ENCODE peak calls at places on chromosome 18, in ten cellular contexts. R is skeletal muscle cell, F is Karpas-422, E is tibial artery, Z is AG04450, Q is endothelial cell, O is NCI-H2081 treated with DMSO at 0.1 percent for 48 hours, Y is nucleus accumbens, B is H9, W is KBM-7. U is an unnamed sample.

GRCh38 chr18:60555629-60556028 is 183.1 kb upstream of the MC4R start:
- DNase-seq in R (no peak), F (peak), E (no peak), Z (no peak), Q (no peak), O (no peak), Y (no peak), B (no peak), W (no peak), U (no peak)

GRCh38 chr18:44997139-44997538 is 316.5 kb downstream of the SETBP1 start:
- DNase-seq in R (no peak), F (no peak), E (no peak), Z (no peak), Q (no peak), O (no peak), Y (no peak), B (no peak), W (no peak), U (no peak)

GRCh38 chr18:4016391-4017049 is 438.6 kb downstream of the DLGAP1 start:
- DNase-seq in R (no peak), F (no peak), E (no peak), Z (no peak), Q (no peak), O (no peak), Y (no peak), B (peak), W (no peak), U (no peak)

GRCh38 chr18:23106575-23106974 is 28.7 kb upstream of the CABLES1 start:
- DNase-seq in R (peak), F (no peak), E (peak), Z (peak), Q (no peak), O (no peak), Y (no peak), B (no peak), W (peak), U (no peak)

GRCh38 chr18:13137939-13138821 is 80.4 kb upstream of the LDLRAD4 start:
- DNase-seq in R (no peak), F (peak), E (peak), Z (no peak), Q (no peak), O (no peak), Y (no peak), B (no peak), W (peak), U (no peak)

GRCh38 chr18:61546598-61546997 is 213.4 kb downstream of the CDH20 start:
- DNase-seq in R (peak), F (no peak), E (no peak), Z (peak), Q (no peak), O (no peak), Y (no peak), B (no peak), W (no peak), U (no peak)

GRCh38 chr18:23584019-23584970 is 2.0 kb downstream of the NPC1 start:
- DNase-seq in R (no peak), F (no peak), E (no peak), Z (no peak), Q (no peak), O (no peak), Y (no peak), B (no peak), W (peak), U (no peak)

GRCh38 chr18:61929881-61930640 is 37.3 kb upstream of the RNF152 start:
- DNase-seq in R (no peak), F (no peak), E (no peak), Z (no peak), Q (no peak), O (peak), Y (no peak), B (no peak), W (no peak), U (no peak)

GRCh38 chr18:62637807-62638687 is 77.3 kb upstream of the PHLPP1 start:
- DNase-seq in R (no peak), F (peak), E (no peak), Z (no peak), Q (peak), O (no peak), Y (no peak), B (peak), W (peak), U (peak)

GRCh38 chr18:79333046-79333445 is 62.7 kb upstream of the NFATC1 start:
- DNase-seq in R (no peak), F (no peak), E (no peak), Z (no peak), Q (no peak), O (no peak), Y (no peak), B (no peak), W (no peak), U (no peak)

GRCh38 chr18:56508637-56509036 is 129.8 kb downstream of the TXNL1 start:
- DNase-seq in R (no peak), F (no peak), E (no peak), Z (no peak), Q (no peak), O (no peak), Y (no peak), B (no peak), W (no peak), U (no peak)

GRCh38 chr18:68438983-68439382 is 275.9 kb downstream of the TMX3 start:
- DNase-seq in R (peak), F (no peak), E (no peak), Z (no peak), Q (no peak), O (no peak), Y (no peak), B (no peak), W (no peak), U (no peak)

GRCh38 chr18:76821875-76822509 is 365 bp upstream of the ZNF236 start:
- DNase-seq in R (no peak), F (peak), E (peak), Z (no peak), Q (peak), O (no peak), Y (no peak), B (no peak), W (peak), U (peak)

GRCh38 chr18:51655327-51655698 is 457.8 kb upstream of the MEX3C start:
- DNase-seq in R (no peak), F (no peak), E (no peak), Z (no peak), Q (no peak), O (no peak), Y (no peak), B (no peak), W (no peak), U (no peak)

GRCh38 chr18:46509530-46509929 is 147.5 kb downstream of the LOXHD1 start:
- DNase-seq in R (no peak), F (no peak), E (no peak), Z (no peak), Q (no peak), O (no peak), Y (no peak), B (no peak), W (no peak), U (no peak)

GRCh38 chr18:32761231-32761785 is 11.5 kb downstream of the KLHL14 start:
- DNase-seq in R (no peak), F (peak), E (no peak), Z (no peak), Q (no peak), O (no peak), Y (no peak), B (no peak), W (no peak), U (no peak)

GRCh38 chr18:68083131-68083530 is 566.6 kb upstream of the DSEL start:
- DNase-seq in R (peak), F (no peak), E (no peak), Z (peak), Q (no peak), O (no peak), Y (no peak), B (no peak), W (no peak), U (no peak)

GRCh38 chr18:46596119-46596518 is 60.9 kb downstream of the LOXHD1 start:
- DNase-seq in R (no peak), F (no peak), E (no peak), Z (no peak), Q (no peak), O (no peak), Y (no peak), B (no peak), W (peak), U (no peak)

GRCh38 chr18:68262697-68263293 is 452.1 kb downstream of the TMX3 start:
- DNase-seq in R (peak), F (no peak), E (no peak), Z (peak), Q (no peak), O (no peak), Y (no peak), B (no peak), W (no peak), U (no peak)

GRCh38 chr18:26821181-26821580 is 44.3 kb downstream of the AQP4 start:
- DNase-seq in R (no peak), F (no peak), E (no peak), Z (no peak), Q (no peak), O (no peak), Y (no peak), B (no peak), W (no peak), U (peak)

GRCh38 chr18:48583568-48583967 is 44.7 kb downstream of the CTIF start:
- DNase-seq in R (no peak), F (no peak), E (no peak), Z (no peak), Q (no peak), O (no peak), Y (no peak), B (no peak), W (no peak), U (no peak)

GRCh38 chr18:60019463-60019840 is 119.7 kb downstream of the PMAIP1 start:
- DNase-seq in R (no peak), F (no peak), E (no peak), Z (peak), Q (no peak), O (no peak), Y (no peak), B (no peak), W (no peak), U (no peak)

GRCh38 chr18:41197967-41198366 is 757.1 kb upstream of the PIK3C3 start:
- DNase-seq in R (no peak), F (no peak), E (no peak), Z (no peak), Q (no peak), O (no peak), Y (no peak), B (no peak), W (no peak), U (no peak)

GRCh38 chr18:49944681-49945080 is 131.3 kb upstream of the ACAA2 start:
- DNase-seq in R (no peak), F (no peak), E (no peak), Z (no peak), Q (no peak), O (no peak), Y (no peak), B (peak), W (no peak), U (peak)

GRCh38 chr18:75478996-75479870 is 51.7 kb upstream of the SMIM21 start:
- DNase-seq in R (no peak), F (peak), E (no peak), Z (no peak), Q (no peak), O (peak), Y (no peak), B (no peak), W (peak), U (peak)

GRCh38 chr18:62625019-62625418 is 90.3 kb upstream of the PHLPP1 start:
- DNase-seq in R (no peak), F (no peak), E (no peak), Z (no peak), Q (no peak), O (no peak), Y (no peak), B (no peak), W (no peak), U (no peak)

GRCh38 chr18:8506251-8507049 is 102.8 kb upstream of the RAB12 start:
- DNase-seq in R (no peak), F (no peak), E (peak), Z (no peak), Q (no peak), O (no peak), Y (no peak), B (no peak), W (no peak), U (no peak)

GRCh38 chr18:76474824-76475223 is 20.2 kb downstream of the ZNF516 start:
- DNase-seq in R (no peak), F (no peak), E (no peak), Z (no peak), Q (no peak), O (no peak), Y (no peak), B (no peak), W (no peak), U (no peak)

GRCh38 chr18:46343940-46344372 is 239.8 kb downstream of the HAUS1 start:
- DNase-seq in R (no peak), F (peak), E (no peak), Z (no peak), Q (peak), O (no peak), Y (no peak), B (peak), W (no peak), U (peak)

GRCh38 chr18:55268146-55268545 is 308.9 kb upstream of the CCDC68 start:
- DNase-seq in R (no peak), F (no peak), E (no peak), Z (no peak), Q (no peak), O (no peak), Y (no peak), B (no peak), W (peak), U (no peak)

GRCh38 chr18:13227910-13228309 is 9.3 kb downstream of the LDLRAD4 start:
- DNase-seq in R (no peak), F (no peak), E (peak), Z (no peak), Q (no peak), O (no peak), Y (no peak), B (no peak), W (no peak), U (no peak)

GRCh38 chr18:55577812-55578539 is 10.0 kb downstream of the TCF4 start:
- DNase-seq in R (no peak), F (no peak), E (no peak), Z (no peak), Q (no peak), O (no peak), Y (no peak), B (no peak), W (no peak), U (no peak)

GRCh38 chr18:58186258-58186948 is 142.4 kb downstream of the NEDD4L start:
- DNase-seq in R (peak), F (no peak), E (no peak), Z (peak), Q (no peak), O (no peak), Y (no peak), B (no peak), W (no peak), U (no peak)

GRCh38 chr18:31658670-31659573 is 25.5 kb downstream of the B4GALT6 start:
- DNase-seq in R (peak), F (peak), E (no peak), Z (no peak), Q (no peak), O (no peak), Y (no peak), B (no peak), W (peak), U (no peak)

GRCh38 chr18:45059695-45060094 is 379.0 kb downstream of the SETBP1 start:
- DNase-seq in R (peak), F (no peak), E (no peak), Z (peak), Q (no peak), O (no peak), Y (no peak), B (no peak), W (peak), U (no peak)

GRCh38 chr18:58754544-58755068 is 83.3 kb downstream of the MALT1 start:
- DNase-seq in R (no peak), F (no peak), E (peak), Z (no peak), Q (no peak), O (no peak), Y (peak), B (no peak), W (peak), U (no peak)